ENCODE peak calls at places on chromosomes 6 and 20, in eight cellular contexts. A is nucleus accumbens; R is HFFc6; L is A172; I is B cell; P is globus pallidus; O is breast epithelium; Y is activated T-helper 1 cell treated with anti-CD3 and anti-CD28 coated beads, Interleukin-12 subunit alpha, Interleukin-12 subunit beta, Interleukin-2, Interleukin-4 antibody, amounts not matched to agents 30 ng/mL and 10 ng/mL and 1 ng/mL, durations not matched to agents 14 hours and 24 hours and 36 hours. W is an unnamed sample.

GRCh38 chr20:44967207-44967807 is 995 bp downstream of the STK4 start:
- DNase-seq in A (peak), R (peak), O (no peak), I (peak), P (no peak), L (no peak), Y (no peak), W (no peak)

GRCh38 chr20:1663917-1664316 is 6.3 kb upstream of the SIRPG start:
- DNase-seq in O (no peak), P (no peak), A (no peak), R (no peak), Y (no peak), L (no peak), I (no peak), W (no peak)

GRCh38 chr20:33908351-33908750 is 85.4 kb upstream of the RALY start:
- DNase-seq in Y (no peak), O (no peak), A (no peak), P (no peak), I (no peak), R (peak), L (peak), W (no peak)

GRCh38 chr6:118844915-118845314 is 49.0 kb upstream of the ASF1A start:
- DNase-seq in P (no peak), L (no peak), A (no peak), I (no peak), R (no peak), Y (no peak), O (no peak), W (no peak)

GRCh38 chr6:84774174-84775158 is 10.1 kb upstream of the TBX18 start:
- DNase-seq in L (no peak), O (no peak), P (no peak), I (no peak), R (peak), Y (no peak), A (peak), W (no peak)

GRCh38 chr20:29740601-29740950 is 1516.9 kb upstream of the DEFB115 start:
- DNase-seq in A (no peak), P (no peak), I (no peak), R (no peak), Y (no peak), L (no peak), O (no peak), W (no peak)

GRCh38 chr20:49037962-49038387 is 8.1 kb upstream of the CSE1L start:
- DNase-seq in Y (peak), P (no peak), L (peak), I (no peak), R (no peak), A (no peak), O (no peak), W (no peak)

GRCh38 chr6:138115191-138115590 is 8.0 kb upstream of the PERP start:
- DNase-seq in L (no peak), A (no peak), R (no peak), O (no peak), Y (no peak), P (no peak), I (no peak), W (no peak)

GRCh38 chr6:122389704-122390103 is 9.7 kb upstream of the HSF2 start:
- DNase-seq in R (no peak), L (no peak), Y (no peak), A (no peak), I (no peak), O (no peak), P (no peak), W (no peak)

GRCh38 chr6:94501546-94501945 is 1075.8 kb upstream of the MANEA start:
- DNase-seq in O (no peak), A (no peak), L (no peak), R (no peak), Y (no peak), I (no peak), P (no peak), W (no peak)

GRCh38 chr6:6721606-6722005 is 133.1 kb downstream of the LY86 start:
- DNase-seq in A (no peak), L (no peak), P (no peak), I (no peak), O (no peak), R (no peak), Y (no peak), W (no peak)

GRCh38 chr20:41872986-41873385 is 254.8 kb upstream of the CHD6 start:
- DNase-seq in R (no peak), A (no peak), P (no peak), Y (no peak), I (no peak), O (no peak), L (no peak), W (no peak)

GRCh38 chr6:73309784-73310502 is 44.1 kb downstream of the DPPA5 start:
- DNase-seq in I (peak), R (peak), L (peak), Y (peak), A (peak), P (peak), O (no peak), W (no peak)

GRCh38 chr20:3661060-3661820 is 2.0 kb downstream of the GFRA4 start:
- DNase-seq in I (no peak), P (no peak), A (no peak), L (no peak), R (no peak), O (no peak), Y (no peak), W (no peak)